ENCODE peak calls at places on chromosome 1, in five cellular contexts. B is CD8-positive, alpha-beta T cell; L is anterior cingulate cortex; Q is fibroblast of the aortic adventitia; A is psoas muscle. Z is an unnamed sample.

GRCh38 chr1:6338685-6339084 is 54.9 kb downstream of the ACOT7 start:
- DNase-seq in Q (no peak), L (no peak), B (no peak), A (no peak), Z (no peak)

GRCh38 chr1:149962039-149962647 is 25.5 kb upstream of the MTMR11 start:
- DNase-seq in B (peak), L (peak), Q (peak), A (no peak), Z (peak)

GRCh38 chr1:34885405-34886247 is 26.1 kb upstream of the SMIM12 start:
- DNase-seq in L (no peak), A (peak), Q (peak), B (no peak), Z (no peak)

GRCh38 chr1:199218065-199218464 is 579.2 kb downstream of the PTPRC start:
- DNase-seq in L (no peak), A (no peak), Q (no peak), B (peak), Z (no peak)

GRCh38 chr1:46246548-46247432 is 773 bp upstream of the RAD54L start:
- DNase-seq in A (peak), Q (peak), L (no peak), B (peak), Z (peak)

GRCh38 chr1:248631354-248632041 is 3.4 kb downstream of the OR2T11 start:
- DNase-seq in B (no peak), L (no peak), Q (no peak), A (no peak), Z (no peak)

GRCh38 chr1:116771997-116772647 is 17.9 kb downstream of the CD2 start:
- DNase-seq in L (no peak), Q (no peak), B (no peak), A (no peak), Z (no peak)

GRCh38 chr1:12157366-12158231 is 9.2 kb upstream of the TNFRSF1B start:
- DNase-seq in A (no peak), Q (no peak), B (no peak), L (no peak), Z (no peak)

GRCh38 chr1:175548774-175549173 is 194.6 kb downstream of the TNR start:
- DNase-seq in L (no peak), A (no peak), B (no peak), Q (peak), Z (no peak)

GRCh38 chr1:109827466-109827865 is 63.7 kb upstream of the EPS8L3 start:
- DNase-seq in L (no peak), B (no peak), A (no peak), Q (no peak), Z (no peak)

GRCh38 chr1:93304716-93305138 is 41.0 kb upstream of the DR1 start:
- DNase-seq in A (no peak), B (peak), Q (peak), L (no peak), Z (peak)

GRCh38 chr1:191707288-191707687 is 451.0 kb upstream of the RGS18 start:
- DNase-seq in Q (peak), L (no peak), B (no peak), A (no peak), Z (no peak)

GRCh38 chr1:39886757-39887231 is 3.5 kb upstream of the TRIT1 start:
- DNase-seq in L (no peak), B (no peak), Q (no peak), A (no peak), Z (no peak)

GRCh38 chr1:116832268-116832931 is 77.3 kb upstream of the PTGFRN start:
- DNase-seq in Q (no peak), B (no peak), A (no peak), L (no peak), Z (no peak)

GRCh38 chr1:110504221-110504620 is 14.8 kb downstream of the KCNA10 start:
- DNase-seq in Q (no peak), A (no peak), L (no peak), B (no peak), Z (no peak)

GRCh38 chr1:50156241-50157010 is 47.7 kb downstream of the ELAVL4 start:
- DNase-seq in Q (no peak), B (no peak), A (no peak), L (no peak), Z (no peak)

GRCh38 chr1:231420959-231421615 is 1.0 kb downstream of the EGLN1 start:
- DNase-seq in B (peak), L (peak), Q (peak), A (peak), Z (peak)

GRCh38 chr1:60697204-60697994 is 385.0 kb upstream of the NFIA start:
- DNase-seq in A (no peak), Q (no peak), B (no peak), L (no peak), Z (no peak)

GRCh38 chr1:93079685-93080141 is 630 bp downstream of the MTF2 start:
- DNase-seq in Q (peak), A (peak), B (peak), L (no peak), Z (peak)

GRCh38 chr1:234938924-234939323 is 189.7 kb downstream of the TOMM20 start:
- DNase-seq in B (no peak), L (no peak), Q (no peak), A (no peak), Z (no peak)

GRCh38 chr1:214583824-214584554 is 19.0 kb upstream of the CENPF start:
- DNase-seq in L (no peak), Q (no peak), A (no peak), B (no peak), Z (no peak)

GRCh38 chr1:41671116-41671755 is 186.8 kb upstream of the EDN2 start:
- DNase-seq in A (no peak), Q (no peak), L (no peak), B (no peak), Z (no peak)

GRCh38 chr1:39376656-39377055 is 114.8 kb upstream of the BMP8A start:
- DNase-seq in A (no peak), B (no peak), Q (no peak), L (no peak), Z (no peak)

GRCh38 chr1:30489737-30490389 is 233.5 kb downstream of the MATN1 start:
- DNase-seq in L (no peak), Q (no peak), B (no peak), A (no peak), Z (no peak)

GRCh38 chr1:98992844-98993243 is 11.8 kb downstream of the PLPPR5 start:
- DNase-seq in Q (no peak), L (no peak), A (no peak), B (no peak), Z (no peak)

GRCh38 chr1:231885209-231885854 is 258.7 kb downstream of the DISC1 start:
- DNase-seq in Q (peak), A (no peak), B (no peak), L (no peak), Z (no peak)

GRCh38 chr1:44829506-44830384 is 13.3 kb downstream of the PTCH2 start:
- DNase-seq in L (no peak), Q (no peak), A (no peak), B (no peak), Z (no peak)

GRCh38 chr1:76142771-76143540 is 68.4 kb downstream of the ST6GALNAC3 start:
- DNase-seq in A (no peak), B (no peak), L (no peak), Q (no peak), Z (no peak)

GRCh38 chr1:70945676-70946075 is 101.9 kb downstream of the PTGER3 start:
- DNase-seq in L (no peak), Q (no peak), B (no peak), A (no peak), Z (no peak)

GRCh38 chr1:8283058-8283884 is 34.6 kb upstream of the SLC45A1 start:
- DNase-seq in B (no peak), A (no peak), Q (no peak), L (no peak), Z (no peak)

GRCh38 chr1:200038987-200039848 is 11.7 kb downstream of the NR5A2 start:
- DNase-seq in A (no peak), L (no peak), B (no peak), Q (no peak), Z (no peak)

Z was measured in head of caudate nucleus.